ENCODE peak calls at places on chromosome 17, in five cellular contexts. U, X, T, E and I are unnamed samples.

GRCh38 chr17:59174671-59175070 is 19.1 kb downstream of the PRR11 start:
- DNase-seq in X (peak), T (no peak), E (no peak), U (no peak), I (no peak)

GRCh38 chr17:63816669-63817068 is 10.6 kb upstream of the PSMC5 start:
- DNase-seq in E (no peak), X (no peak), T (no peak), U (peak), I (no peak)

GRCh38 chr17:71441098-71441497 is 679.7 kb upstream of the SOX9 start:
- DNase-seq in U (peak), X (no peak), E (peak), T (peak), I (peak)

GRCh38 chr17:59914274-59914854 is 21.4 kb downstream of the RPS6KB1 start:
- DNase-seq in X (no peak), E (peak), U (no peak), T (peak), I (peak)

GRCh38 chr17:66713533-66714042 is 121.3 kb upstream of the CACNG5 start:
- DNase-seq in E (no peak), X (peak), U (no peak), T (no peak), I (no peak)

GRCh38 chr17:40926341-40926740 is 11.1 kb downstream of the KRT23 start:
- DNase-seq in E (no peak), X (no peak), T (no peak), U (no peak), I (no peak)

GRCh38 chr17:81002409-81003361 is 11.0 kb downstream of the CHMP6 start:
- DNase-seq in T (peak), X (peak), U (peak), E (peak), I (peak)

GRCh38 chr17:49835472-49835871 is 12.4 kb downstream of the TAC4 start:
- DNase-seq in E (no peak), X (no peak), T (no peak), U (no peak), I (no peak)

GRCh38 chr17:39636927-39637736 is at the start of gene STARD3:
- DNase-seq in U (peak), E (peak), X (peak), T (peak), I (peak)

GRCh38 chr17:74654742-74655141 is 31.2 kb upstream of the CD300E start:
- DNase-seq in E (no peak), T (no peak), U (no peak), X (peak), I (no peak)

GRCh38 chr17:6543079-6544010 is 13.0 kb downstream of the PITPNM3 start:
- DNase-seq in U (no peak), X (peak), E (no peak), T (no peak), I (no peak)

GRCh38 chr17:44604149-44605115 is 47.1 kb downstream of the FZD2 start:
- DNase-seq in T (no peak), U (no peak), E (no peak), X (no peak), I (no peak)

GRCh38 chr17:82863941-82864720 is 24.3 kb upstream of the ZNF750 start:
- DNase-seq in X (no peak), T (peak), U (peak), E (peak), I (peak)

GRCh38 chr17:42655528-42655927 is 3.6 kb upstream of the TUBG2 start:
- DNase-seq in X (no peak), E (peak), T (peak), U (peak), I (peak)

GRCh38 chr17:75864448-75864871 is 9.3 kb upstream of the WBP2 start:
- DNase-seq in E (peak), X (no peak), U (peak), T (peak), I (peak)

GRCh38 chr17:8753976-8754440 is 4.3 kb downstream of the SPDYE4 start:
- DNase-seq in X (no peak), E (peak), U (peak), T (peak), I (peak)

GRCh38 chr17:17732892-17733670 is 51.8 kb downstream of the RAI1 start:
- DNase-seq in T (peak), U (peak), E (peak), X (no peak), I (peak)

GRCh38 chr17:82490512-82491195 is 28.9 kb upstream of the FOXK2 start:
- DNase-seq in E (no peak), T (no peak), X (no peak), U (no peak), I (no peak)

GRCh38 chr17:21020622-21021021 is 22.2 kb downstream of the USP22 start:
- DNase-seq in U (no peak), E (no peak), X (no peak), T (no peak), I (no peak)

GRCh38 chr17:39627170-39627716 is 491 bp downstream of the PPP1R1B start:
- DNase-seq in X (no peak), U (no peak), T (no peak), E (no peak), I (no peak)

GRCh38 chr17:81794509-81794908 is 9.4 kb upstream of the GCGR start:
- DNase-seq in X (no peak), E (peak), U (peak), T (no peak), I (no peak)

GRCh38 chr17:2710804-2711607 is 558 bp downstream of the CLUH start:
- DNase-seq in E (no peak), X (peak), T (peak), U (no peak), I (no peak)

GRCh38 chr17:7882629-7883028 is 6.0 kb upstream of the CHD3 start:
- DNase-seq in U (no peak), X (peak), T (no peak), E (no peak), I (no peak)

DNA sequence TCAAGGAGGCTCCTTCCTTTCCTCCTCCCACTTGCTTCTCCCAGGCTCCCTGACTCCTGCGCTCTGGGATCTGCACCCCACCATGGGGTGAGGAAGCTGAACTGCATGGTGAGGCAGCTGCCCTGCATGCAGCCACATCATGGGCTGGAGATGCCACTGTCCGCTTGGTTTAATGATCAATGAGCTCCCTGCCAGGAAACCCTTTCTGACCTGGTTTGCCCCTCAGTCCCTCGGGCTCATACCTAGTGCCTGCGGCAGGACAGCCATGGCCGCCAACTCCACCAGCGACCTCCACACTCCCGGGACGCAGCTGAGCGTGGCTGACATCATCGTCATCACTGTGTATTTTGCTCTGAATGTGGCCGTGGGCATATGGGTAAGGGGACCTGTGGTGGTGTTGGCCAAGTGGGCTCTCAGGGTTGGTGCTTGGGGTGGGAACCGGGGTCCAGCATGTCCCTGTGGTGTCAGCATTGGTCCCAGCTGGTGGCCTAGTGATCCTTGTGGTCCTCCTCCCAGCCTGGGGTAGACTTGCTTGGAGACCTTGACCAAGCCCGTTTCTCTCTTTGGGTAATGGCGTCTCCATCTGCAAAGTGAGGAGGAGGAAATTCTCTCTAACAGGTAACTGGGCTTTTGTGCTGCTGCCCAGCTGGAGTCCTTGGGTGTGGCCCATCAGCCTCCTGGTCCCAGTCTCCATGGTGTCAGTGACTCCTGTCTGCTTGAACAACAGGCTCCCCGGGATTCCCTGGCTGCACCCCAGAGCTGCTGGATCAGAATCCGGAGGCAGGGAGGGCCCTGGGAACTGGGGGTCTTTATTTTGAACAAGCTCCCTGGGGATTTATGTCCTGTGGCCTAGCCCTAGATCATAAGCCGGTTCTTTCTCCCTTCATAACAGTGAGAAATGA is at the start of gene SLC5A10:
- DNase-seq in X (no peak), U (no peak), E (no peak), T (no peak), I (no peak)
- TF ChIP-seq CTCF in X (no peak), U (peak), E (peak), T (peak), I (peak)

GRCh38 chr17:69090365-69090764 is 29.6 kb upstream of the ABCA9 start:
- DNase-seq in E (no peak), U (peak), X (no peak), T (peak), I (no peak)

GRCh38 chr17:69082696-69083095 is 22.0 kb upstream of the ABCA9 start:
- DNase-seq in U (no peak), E (no peak), X (no peak), T (no peak), I (no peak)

GRCh38 chr17:69088643-69089200 is 28.0 kb upstream of the ABCA9 start:
- DNase-seq in X (no peak), E (no peak), T (no peak), U (no peak), I (no peak)

DNA sequence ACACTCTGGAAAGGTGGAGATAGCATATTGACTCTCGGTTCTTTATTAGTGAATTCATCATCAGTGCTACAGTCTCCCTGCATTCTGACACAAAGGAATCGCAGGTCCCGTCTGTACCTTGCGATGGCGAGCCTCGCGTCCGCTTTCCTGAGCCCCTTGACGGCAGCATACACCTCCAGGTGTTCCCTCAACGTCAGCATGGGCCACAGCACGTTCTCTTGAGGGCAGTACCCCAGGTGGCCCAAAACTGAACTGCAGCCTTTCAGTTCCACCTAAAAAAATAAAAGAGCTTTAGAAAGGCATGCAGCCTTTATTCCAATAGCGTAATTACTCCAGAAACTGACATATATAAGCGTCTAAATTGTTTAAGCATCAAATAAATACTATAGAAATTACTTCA is 24.2 kb upstream of the ABCA9 start:
- DNase-seq in T (peak), U (no peak), E (no peak), X (no peak), I (no peak)
- TF ChIP-seq CTCF in T (peak), U (peak), E (peak), X (no peak), I (peak)

DNA sequence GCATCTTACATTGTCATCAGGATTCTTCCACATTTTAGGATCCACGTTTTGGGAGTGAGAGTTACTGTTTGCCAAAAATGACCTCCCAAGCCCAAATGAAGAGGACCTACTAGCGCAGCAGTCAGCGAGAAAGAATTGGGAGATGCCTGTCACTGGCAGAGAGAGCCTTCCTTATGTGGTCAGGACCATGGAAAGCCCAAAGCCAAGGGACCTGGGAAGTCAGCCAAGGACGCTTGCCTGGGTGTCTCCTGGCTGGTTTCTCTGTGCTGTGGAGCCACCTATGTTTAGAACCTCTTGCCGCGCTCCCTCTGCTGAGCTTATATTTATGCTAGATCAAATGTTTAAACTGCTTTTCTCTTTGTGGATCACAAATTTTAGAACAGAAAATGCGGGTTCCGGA is 24.9 kb upstream of the RHBDL3 start:
- DNase-seq in X (peak), E (peak), T (peak), U (no peak), I (no peak)
- TF ChIP-seq CTCF in X (no peak), E (no peak), T (no peak), U (no peak), I (no peak)

GRCh38 chr17:5438716-5439445 is at the start of gene C1QBP:
- DNase-seq in E (peak), U (peak), T (peak), X (peak), I (peak)

GRCh38 chr17:5434984-5435383 is 4.0 kb downstream of the C1QBP start:
- DNase-seq in X (no peak), U (no peak), T (no peak), E (no peak), I (no peak)

GRCh38 chr17:5443728-5444127 is 4.8 kb upstream of the C1QBP start:
- DNase-seq in E (no peak), U (no peak), T (no peak), X (no peak), I (no peak)

GRCh38 chr17:5437721-5438317 is 1.1 kb downstream of the C1QBP start:
- DNase-seq in T (peak), X (no peak), E (no peak), U (peak), I (peak)

DNA sequence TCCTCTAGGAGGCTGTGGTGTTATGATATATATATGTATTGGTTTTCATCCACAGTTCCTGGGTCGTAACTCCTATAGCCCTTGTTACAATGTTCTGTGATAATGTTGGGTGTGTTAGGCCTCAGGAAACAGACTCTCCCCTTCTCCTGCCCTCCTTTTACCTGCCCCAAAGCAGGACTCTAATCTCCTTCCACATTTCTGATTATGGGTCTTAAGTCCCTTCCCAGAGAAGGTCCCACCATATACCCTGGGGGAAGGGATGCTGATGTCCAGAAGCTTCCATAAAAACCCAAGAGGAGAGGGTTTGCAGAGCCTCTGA is 450 bp upstream of the C1QBP start:
- DNase-seq in X (no peak), E (no peak), U (no peak), T (no peak), I (no peak)
- TF ChIP-seq CTCF in X (no peak), E (peak), U (no peak), T (no peak), I (peak)

DNA sequence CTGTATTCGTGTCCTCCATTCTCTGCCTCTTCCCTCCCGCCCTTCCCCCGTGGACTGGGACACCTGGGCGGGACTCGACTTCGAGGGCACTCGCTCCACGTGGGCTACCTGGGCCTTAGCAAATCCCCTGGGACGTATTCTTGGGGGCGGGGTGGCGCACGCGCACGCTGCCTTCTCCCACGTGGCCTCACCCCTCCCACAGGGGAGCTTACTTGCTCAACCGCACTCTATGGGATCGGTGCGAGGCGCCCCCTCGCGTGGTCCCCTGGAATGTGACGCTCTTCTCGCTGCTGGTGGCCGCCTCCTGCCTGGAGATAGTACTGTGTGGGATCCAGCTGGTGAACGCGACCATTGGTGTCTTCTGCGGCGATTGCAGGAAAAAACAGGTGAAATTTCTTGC is 3.5 kb downstream of the VMO1 start:
- DNase-seq in E (no peak), X (no peak), T (no peak), U (no peak), I (no peak)
- TF ChIP-seq CTCF in E (no peak), X (no peak), T (no peak), U (no peak), I (peak)

GRCh38 chr17:16285646-16286008 is 67.6 kb downstream of the CENPV start:
- DNase-seq in X (no peak), E (no peak), U (no peak), T (no peak), I (no peak)
- TF ChIP-seq CTCF in X (no peak), E (peak), U (peak), T (peak), I (peak)

DNA sequence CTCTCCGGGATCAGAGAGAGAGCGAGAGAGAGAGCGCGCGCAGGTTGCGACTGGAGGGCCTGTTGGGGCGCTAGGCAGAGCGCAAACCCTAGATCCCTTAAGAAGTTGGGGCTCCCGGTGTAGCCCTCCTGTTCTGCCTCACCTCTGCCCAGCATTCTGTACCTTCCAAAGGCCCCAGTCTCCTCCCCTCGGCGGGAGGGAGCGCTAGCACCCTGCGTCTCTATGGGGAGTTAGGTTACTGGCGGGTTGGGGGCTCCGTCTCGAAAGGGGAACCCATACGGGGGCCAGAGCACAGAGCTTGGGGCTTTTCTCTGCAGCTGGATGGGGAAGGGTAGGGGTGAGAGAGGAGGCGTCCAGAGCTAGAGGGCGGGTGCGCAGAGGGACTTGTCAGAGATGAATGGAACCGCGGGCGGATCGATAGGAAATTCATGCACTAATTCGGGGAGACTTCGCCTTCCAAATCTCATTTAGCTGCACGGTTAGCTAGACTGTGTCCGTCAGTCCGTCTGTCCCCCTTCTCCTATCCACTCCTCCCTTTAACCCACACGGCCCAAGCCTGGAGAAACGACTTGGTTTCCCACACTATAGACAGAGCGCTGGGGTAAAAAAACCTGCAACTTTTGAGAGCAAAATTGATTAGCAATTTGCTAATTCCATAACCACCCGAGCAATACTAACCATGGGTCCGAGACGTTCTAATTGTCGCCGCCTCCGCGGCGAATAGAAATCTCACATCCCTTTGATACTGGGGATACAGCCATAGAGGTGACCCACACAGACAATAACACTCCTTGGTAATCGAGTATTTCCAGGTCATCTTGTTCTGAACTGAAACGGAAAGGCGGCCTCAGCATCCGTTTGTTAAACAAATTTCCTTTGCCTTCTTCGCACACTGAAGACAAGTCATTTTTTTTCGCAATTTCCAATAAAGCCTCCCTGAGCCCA is 738 bp upstream of the HOXB4 start:
- DNase-seq in U (no peak), X (no peak), T (no peak), E (no peak), I (no peak)
- TF ChIP-seq CTCF in U (no peak), X (no peak), T (no peak), E (no peak), I (no peak)

DNA sequence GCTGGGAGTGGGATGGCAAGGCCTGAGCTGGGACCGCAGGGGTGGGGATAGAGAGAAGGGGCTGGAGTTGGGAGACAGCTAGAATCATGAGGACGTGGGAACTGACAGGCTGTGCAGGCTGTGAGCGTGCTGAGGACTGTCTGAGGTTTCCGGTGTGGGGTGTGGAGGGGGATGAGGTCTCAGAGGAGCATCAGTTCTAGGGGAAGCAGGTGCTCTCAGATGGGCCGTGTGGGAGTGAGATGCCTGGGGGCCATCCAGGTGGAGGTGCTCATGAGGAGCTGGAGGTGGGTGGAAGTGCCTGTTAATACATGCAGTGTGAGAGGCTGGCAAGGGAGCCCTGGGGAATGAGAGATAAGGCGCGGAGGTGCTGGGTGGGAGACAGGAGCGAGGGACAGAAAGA is 27.2 kb downstream of the HASPIN start:
- DNase-seq in X (no peak), U (no peak), T (no peak), E (no peak), I (no peak)
- TF ChIP-seq CTCF in X (no peak), U (no peak), T (no peak), E (no peak), I (no peak)

GRCh38 chr17:35587074-35587961 is at the start of gene AP2B1:
- DNase-seq in X (peak), U (peak), E (peak), T (peak), I (peak)
- TF ChIP-seq CTCF in X (no peak), U (no peak), E (no peak), T (no peak), I (no peak)